ENCODE peak calls at places on chromosomes 12 and 14, in nine cellular contexts. N is fibroblast of lung, D is GM13977, U is Calu3, E is H9, J is suprapubic skin, M is mucosa of descending colon, T is psoas muscle, K is IMR-90. W is an unnamed sample.

GRCh38 chr12:132474237-132474741 is 15.7 kb upstream of the FBRSL1 start:
- DNase-seq in T (peak), K (no peak), E (no peak), N (no peak), M (no peak), U (no peak), D (no peak), J (no peak), W (no peak)

GRCh38 chr14:68800361-68800760 is 7.5 kb upstream of the ZFP36L1 start:
- DNase-seq in M (no peak), U (no peak), N (peak), D (no peak), J (no peak), E (no peak), T (no peak), K (no peak), W (no peak)

GRCh38 chr12:93156091-93156490 is 221.6 kb upstream of the NUDT4 start:
- DNase-seq in E (no peak), U (no peak), K (no peak), D (no peak), N (no peak), T (no peak), M (peak), J (no peak), W (no peak)

GRCh38 chr14:100132161-100132902 is 27.1 kb downstream of the DEGS2 start:
- DNase-seq in M (no peak), U (no peak), E (no peak), N (no peak), D (no peak), T (peak), K (no peak), J (no peak), W (no peak)

GRCh38 chr14:105419305-105420091 is at the start of gene MTA1:
- DNase-seq in U (peak), K (peak), N (peak), D (peak), T (peak), J (peak), E (no peak), M (peak), W (peak)

GRCh38 chr14:70378687-70379086 is 19.2 kb upstream of the COX16 start:
- DNase-seq in N (no peak), T (no peak), J (no peak), K (no peak), E (no peak), M (no peak), D (no peak), U (no peak), W (no peak)

GRCh38 chr12:109795023-109795422 is 38.2 kb downstream of the TRPV4 start:
- DNase-seq in T (no peak), J (no peak), M (no peak), E (no peak), U (no peak), D (no peak), N (peak), K (peak), W (no peak)

GRCh38 chr12:124847675-124848074 is 16.0 kb downstream of the SCARB1 start:
- DNase-seq in N (no peak), D (no peak), U (no peak), M (no peak), E (no peak), T (no peak), K (peak), J (no peak), W (no peak)

GRCh38 chr12:75130811-75131210 is 78.8 kb downstream of the KCNC2 start:
- DNase-seq in E (no peak), M (no peak), N (no peak), T (no peak), D (no peak), K (no peak), J (no peak), U (no peak), W (no peak)

GRCh38 chr14:98834119-98834518 is 437.9 kb downstream of the BCL11B start:
- DNase-seq in N (no peak), E (no peak), D (no peak), J (no peak), U (no peak), K (no peak), M (no peak), T (no peak), W (no peak)

GRCh38 chr12:130957304-130957621 is 3.6 kb downstream of the ADGRD1 start:
- DNase-seq in T (no peak), J (no peak), D (no peak), U (no peak), K (no peak), N (no peak), M (no peak), E (no peak), W (no peak)

GRCh38 chr12:71312767-71313375 is 126.7 kb upstream of the LGR5 start:
- DNase-seq in T (no peak), K (no peak), M (no peak), E (no peak), D (no peak), J (no peak), U (no peak), N (peak), W (no peak)

GRCh38 chr14:29442720-29443119 is 484.9 kb downstream of the PRKD1 start:
- DNase-seq in J (no peak), D (no peak), N (peak), T (no peak), M (no peak), K (peak), E (no peak), U (no peak), W (no peak)

GRCh38 chr14:24681056-24681455 is 47.1 kb upstream of the GZMB start:
- DNase-seq in U (no peak), K (no peak), J (no peak), E (no peak), N (no peak), D (no peak), M (no peak), T (no peak), W (no peak)

GRCh38 chr12:93785262-93786010 is 108.3 kb downstream of the CRADD start:
- DNase-seq in D (no peak), E (peak), K (peak), J (no peak), U (peak), N (peak), M (no peak), T (peak), W (no peak)

GRCh38 chr14:56422703-56423213 is 156.8 kb upstream of the TMEM260 start:
- DNase-seq in M (peak), E (peak), J (no peak), N (peak), D (peak), U (peak), T (peak), K (peak), W (no peak)

GRCh38 chr12:79886917-79887519 is 47.9 kb downstream of the PPP1R12A start:
- DNase-seq in D (no peak), M (no peak), T (no peak), U (no peak), J (no peak), K (peak), N (peak), E (no peak), W (no peak)

GRCh38 chr12:68962855-68963455 is 30.0 kb upstream of the CPM start:
- DNase-seq in U (peak), M (no peak), N (peak), J (no peak), K (peak), E (no peak), D (no peak), T (no peak), W (no peak)

GRCh38 chr12:43551271-43551970 is 582 bp downstream of the ADAMTS20 start:
- DNase-seq in K (no peak), M (no peak), D (no peak), T (no peak), J (no peak), E (peak), N (peak), U (no peak), W (no peak)

GRCh38 chr12:43556057-43556456 is 4.1 kb upstream of the ADAMTS20 start:
- DNase-seq in D (no peak), N (no peak), J (no peak), M (no peak), T (no peak), K (no peak), E (no peak), U (no peak), W (no peak)

GRCh38 chr12:43550831-43551270 is 1.2 kb downstream of the ADAMTS20 start:
- DNase-seq in E (peak), U (no peak), M (no peak), D (no peak), N (peak), T (no peak), K (no peak), J (no peak), W (no peak)

GRCh38 chr12:43551971-43552559 is at the start of gene ADAMTS20:
- DNase-seq in J (no peak), E (peak), K (peak), M (no peak), T (no peak), D (no peak), N (peak), U (no peak), W (no peak)
- TF ChIP-seq CTCF in J (no peak), E (peak), K (no peak), M (no peak), T (no peak), D (no peak), N (no peak), U (no peak), W (no peak)

GRCh38 chr14:61560323-61560722 is 135.0 kb upstream of the HIF1A start:
- DNase-seq in T (no peak), J (no peak), N (peak), D (no peak), U (no peak), K (peak), E (no peak), M (no peak), W (no peak)
- TF ChIP-seq CTCF in T (no peak), J (no peak), N (no peak), D (no peak), U (no peak), K (no peak), E (no peak), M (no peak), W (no peak)

DNA sequence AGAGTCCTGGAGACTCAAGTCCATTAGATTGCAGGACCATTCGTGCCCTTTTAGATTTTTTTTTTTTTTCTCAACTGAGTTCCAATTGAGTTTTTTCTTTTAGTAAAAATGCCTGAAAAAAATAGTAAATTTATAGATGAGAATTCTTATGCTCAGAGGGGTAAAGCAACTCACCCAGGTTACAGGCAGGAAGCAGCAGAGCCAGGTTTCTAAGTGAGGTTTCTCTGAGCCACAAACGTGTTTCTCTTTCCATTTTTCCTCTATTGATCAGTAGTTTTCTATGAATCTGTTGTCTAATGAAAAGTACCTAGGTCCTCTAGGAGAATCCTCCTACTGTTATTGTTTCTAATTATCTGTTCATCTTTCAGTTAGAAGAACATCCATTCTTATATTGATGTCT is 66.4 kb upstream of the C12orf71 start:
- DNase-seq in J (no peak), U (no peak), T (no peak), M (no peak), E (no peak), D (no peak), N (no peak), K (no peak), W (no peak)
- TF ChIP-seq CTCF in J (no peak), U (no peak), T (no peak), M (no peak), E (no peak), D (no peak), N (no peak), K (no peak), W (no peak)

GRCh38 chr12:33926095-33926494 is 96.2 kb upstream of the ALG10 start:
- DNase-seq in M (no peak), E (no peak), J (no peak), D (no peak), K (no peak), T (no peak), U (no peak), N (no peak), W (no peak)
- TF ChIP-seq CTCF in M (no peak), E (peak), J (no peak), D (no peak), K (no peak), T (no peak), U (no peak), N (no peak), W (no peak)

GRCh38 chr12:19127270-19127669 is 2.3 kb upstream of the PLEKHA5 start:
- DNase-seq in M (no peak), U (no peak), K (no peak), E (no peak), J (no peak), N (no peak), T (no peak), D (no peak), W (no peak)

GRCh38 chr12:19131020-19131431 is 1.5 kb downstream of the PLEKHA5 start:
- DNase-seq in J (no peak), K (peak), E (peak), D (no peak), M (peak), N (peak), T (no peak), U (peak), W (no peak)

GRCh38 chr12:19129121-19129485 is 430 bp upstream of the PLEKHA5 start:
- DNase-seq in K (peak), E (no peak), T (no peak), D (no peak), U (no peak), J (no peak), M (no peak), N (no peak), W (no peak)

GRCh38 chr12:19130224-19131019 is 889 bp downstream of the PLEKHA5 start:
- DNase-seq in D (peak), M (peak), T (peak), N (no peak), E (peak), K (no peak), J (peak), U (peak), W (no peak)

DNA sequence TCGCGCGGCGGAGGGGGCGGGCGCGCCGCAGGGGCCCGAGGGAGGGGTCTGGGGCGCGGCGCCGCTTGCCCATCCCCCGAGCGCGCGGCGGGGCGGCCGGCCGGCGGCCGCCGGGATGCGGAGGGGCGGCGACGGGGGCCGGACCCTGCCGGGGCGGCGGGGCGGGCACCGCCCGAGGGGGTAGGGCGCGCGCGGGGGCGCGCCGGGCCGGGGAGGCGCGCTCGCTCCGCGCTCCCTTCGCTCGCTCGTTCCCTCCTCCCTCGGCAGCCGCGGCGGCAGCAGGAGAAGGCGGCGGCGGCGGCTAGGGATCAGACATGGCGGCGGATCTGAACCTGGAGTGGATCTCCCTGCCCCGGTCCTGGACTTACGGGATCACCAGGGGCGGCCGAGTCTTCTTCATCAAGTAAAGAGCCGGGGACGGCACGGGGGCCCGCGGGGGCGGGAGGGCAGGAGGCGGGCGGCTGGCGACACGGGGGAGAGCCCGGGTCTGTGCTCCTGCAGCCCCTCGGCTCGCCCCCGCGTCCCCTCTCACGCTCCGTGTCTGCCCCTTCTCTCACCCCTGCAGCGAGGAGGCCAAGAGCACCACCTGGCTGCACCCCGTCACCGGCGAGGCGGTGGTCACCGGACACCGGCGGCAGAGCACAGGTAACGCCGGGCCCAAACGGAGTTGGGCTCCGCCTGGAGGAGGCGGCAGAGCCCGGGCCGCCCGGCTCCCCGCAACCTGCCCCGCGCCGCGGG is at the start of gene PLEKHA5:
- DNase-seq in T (peak), D (peak), M (peak), J (peak), E (peak), K (peak), N (peak), U (peak), W (peak)
- TF ChIP-seq CTCF in T (no peak), D (no peak), M (peak), J (peak), E (peak), K (peak), N (no peak), U (no peak), W (no peak)

DNA sequence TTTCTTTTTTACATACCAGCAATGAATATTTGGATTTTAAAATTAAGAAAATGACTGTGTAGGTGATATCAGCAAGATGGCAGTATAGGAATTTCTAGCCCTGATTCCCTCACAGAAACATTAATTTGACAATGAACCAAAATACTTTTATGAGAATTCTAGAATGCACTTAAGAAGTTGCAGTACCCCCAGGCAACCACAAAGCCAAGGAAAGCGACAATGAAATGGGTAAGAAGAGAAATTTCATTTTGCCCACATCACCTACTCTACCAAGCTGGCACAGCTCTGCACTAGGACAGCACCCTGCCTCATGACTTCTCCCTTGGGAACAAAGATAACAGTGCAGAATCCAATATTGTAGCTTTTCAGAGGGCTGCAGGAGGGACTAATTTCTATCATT is 6.6 kb downstream of the OR9K2 start:
- DNase-seq in M (no peak), D (no peak), N (no peak), K (no peak), E (no peak), U (no peak), T (no peak), J (no peak), W (no peak)
- TF ChIP-seq CTCF in M (no peak), D (no peak), N (no peak), K (no peak), E (peak), U (no peak), T (no peak), J (no peak), W (no peak)